ENCODE peak calls at places on chromosomes 5 and 9, in four cellular contexts. X, M, G and W are unnamed samples.

GRCh38 chr5:127525181-127525580 is 7.7 kb downstream of the PRRC1 start:
- DNase-seq in X (no peak), M (no peak), G (no peak), W (no peak)

GRCh38 chr5:64883912-64884311 is 115.2 kb downstream of the CWC27 start:
- DNase-seq in X (no peak), M (no peak), G (no peak), W (no peak)

GRCh38 chr5:165560641-165561040 is 2055.2 kb downstream of the MAT2B start:
- DNase-seq in X (no peak), M (no peak), G (no peak), W (no peak)

GRCh38 chr5:141846031-141846430 is 32.2 kb downstream of the PCDH1 start:
- DNase-seq in X (peak; percentile 39), M (no peak), G (peak; percentile 85), W (no peak)

GRCh38 chr5:103526164-103526915 is 36.2 kb downstream of the NUDT12 start:
- DNase-seq in X (peak; percentile 45), M (peak; percentile 39), G (no peak), W (no peak)

GRCh38 chr5:132815454-132815853 is 2.4 kb downstream of the SOWAHA start:
- DNase-seq in X (peak; percentile 59), M (no peak), G (no peak), W (no peak)

GRCh38 chr5:96733771-96734498 is 71.8 kb downstream of the CAST start:
- DNase-seq in X (no peak), M (no peak), G (no peak), W (no peak)

GRCh38 chr9:14075218-14075617 is 238.7 kb downstream of the NFIB start:
- DNase-seq in X (no peak), M (no peak), G (no peak), W (no peak)

GRCh38 chr9:91519520-91520270 is 96.1 kb upstream of the NFIL3 start:
- DNase-seq in X (peak; percentile 50), M (peak; percentile 45), G (no peak), W (no peak)

GRCh38 chr9:4111233-4112000 is 188.5 kb downstream of the GLIS3 start:
- DNase-seq in X (peak; percentile 16), M (peak; percentile 47), G (no peak), W (no peak)

GRCh38 chr5:16108418-16108817 is 71.2 kb downstream of the MARCHF11 start:
- DNase-seq in X (no peak), M (no peak), G (no peak), W (no peak)

GRCh38 chr9:106758911-106759310 is 104.1 kb upstream of the ZNF462 start:
- DNase-seq in X (no peak), M (no peak), G (no peak), W (no peak)

GRCh38 chr9:1604942-1605560 is 410.1 kb upstream of the SMARCA2 start:
- DNase-seq in X (peak; percentile 8), M (peak; percentile 19), G (no peak), W (no peak)

GRCh38 chr9:103991698-103992097 is 102.4 kb upstream of the SMC2 start:
- DNase-seq in X (no peak), M (no peak), G (no peak), W (no peak)

GRCh38 chr5:77133061-77133758 is 46.1 kb upstream of the ZBED3 start:
- DNase-seq in X (peak; percentile 88), M (peak; percentile 96), G (no peak), W (peak; percentile 90)

GRCh38 chr5:82641362-82641988 is 363.3 kb upstream of the RPS23 start:
- DNase-seq in X (peak; percentile 87), M (peak; percentile 87), G (peak; percentile 67), W (peak; percentile 79)